ENCODE peak calls at places on chromosomes 4 and X, in seven cellular contexts. Q, T, H, S, X, N and W are unnamed samples.
A peak's percentile ranks its signal among the peaks of the same experiment; 100 is the strongest.

GRCh38 chr4:107035711-107036601 is at the start of gene DKK2:
- DNase-seq in Q (no peak), T (no peak), H (peak; percentile 66), S (peak; percentile 13), X (peak; percentile 10), N (no peak), W (no peak)

GRCh38 chr4:16914208-16914607 is 15.8 kb upstream of the LDB2 start:
- DNase-seq in Q (no peak), T (peak; percentile 16), H (peak; percentile 24), S (no peak), X (peak; percentile 22), N (no peak), W (no peak)

GRCh38 chr4:7781361-7781760 is 158.3 kb downstream of the AFAP1 start:
- DNase-seq in Q (no peak), T (no peak), H (no peak), S (no peak), X (no peak), N (no peak), W (no peak)

GRCh38 chr4:125539691-125540090 is 224.9 kb downstream of the FAT4 start:
- DNase-seq in Q (no peak), T (no peak), H (no peak), S (no peak), X (no peak), N (no peak), W (no peak)

GRCh38 chr4:2843909-2844584 is 403 bp downstream of the ADD1 start:
- DNase-seq in Q (no peak), T (peak; percentile 20), H (peak; percentile 83), S (peak; percentile 58), X (peak; percentile 45), N (no peak), W (peak; percentile 62)

GRCh38 chr4:17111959-17112659 is 213.7 kb upstream of the LDB2 start:
- DNase-seq in Q (no peak), T (no peak), H (peak; percentile 79), S (no peak), X (no peak), N (no peak), W (no peak)

GRCh38 chr4:19455196-19455595 is 796.5 kb upstream of the SLIT2 start:
- DNase-seq in Q (no peak), T (no peak), H (no peak), S (no peak), X (no peak), N (no peak), W (no peak)

GRCh38 chr4:78213218-78213617 is 156.1 kb downstream of the FRAS1 start:
- DNase-seq in Q (no peak), T (no peak), H (no peak), S (peak; percentile 24), X (no peak), N (no peak), W (no peak)

GRCh38 chr4:48081196-48081595 is 52.9 kb downstream of the TXK start:
- DNase-seq in Q (no peak), T (no peak), H (no peak), S (no peak), X (no peak), N (no peak), W (no peak)

GRCh38 chrX:2320580-2321327 is 180.0 kb downstream of the DHRSX start:
- DNase-seq in Q (no peak), T (no peak), H (no peak), S (peak; percentile 21), X (no peak), N (no peak), W (peak; percentile 93)

GRCh38 chr4:125368684-125369083 is 53.9 kb downstream of the FAT4 start:
- DNase-seq in Q (no peak), T (no peak), H (no peak), S (no peak), X (no peak), N (no peak), W (no peak)

GRCh38 chrX:70452143-70452733 is 7.6 kb downstream of the DLG3 start:
- DNase-seq in Q (peak; percentile 28), T (peak; percentile 54), H (peak; percentile 59), S (peak; percentile 69), X (peak; percentile 54), N (no peak), W (no peak)

GRCh38 chr4:77465271-77465670 is 140.3 kb upstream of the CXCL13 start:
- DNase-seq in Q (no peak), T (peak; percentile 14), H (no peak), S (peak; percentile 46), X (no peak), N (no peak), W (peak; percentile 58)

GRCh38 chr4:340011-340410 is 2.4 kb downstream of the ZNF141 start:
- DNase-seq in Q (no peak), T (no peak), H (peak; percentile 8), S (no peak), X (no peak), N (no peak), W (no peak)

GRCh38 chrX:5646818-5647217 is 581.8 kb downstream of the NLGN4X start:
- DNase-seq in Q (no peak), T (no peak), H (no peak), S (no peak), X (no peak), N (no peak), W (no peak)

GRCh38 chr4:172986114-172986513 is 182.5 kb upstream of the GALNT7 start:
- DNase-seq in Q (no peak), T (no peak), H (no peak), S (no peak), X (no peak), N (no peak), W (no peak)

GRCh38 chr4:6999172-7000086 is 43.7 kb upstream of the TADA2B start:
- DNase-seq in Q (no peak), T (peak; percentile 81), H (no peak), S (no peak), X (no peak), N (no peak), W (no peak)

GRCh38 chr4:165864228-165864627 is 8.8 kb upstream of the TLL1 start:
- DNase-seq in Q (no peak), T (peak; percentile 3), H (peak; percentile 16), S (no peak), X (no peak), N (no peak), W (no peak)

GRCh38 chr4:153634737-153635353 is 49.2 kb upstream of the TLR2 start:
- DNase-seq in Q (no peak), T (peak; percentile 41), H (peak; percentile 47), S (no peak), X (no peak), N (no peak), W (no peak)

GRCh38 chrX:42119076-42119475 is 195.7 kb upstream of the CASK start:
- DNase-seq in Q (no peak), T (peak; percentile 58), H (no peak), S (no peak), X (no peak), N (no peak), W (no peak)

GRCh38 chr4:126807132-126807531 is 825.6 kb upstream of the INTU start:
- DNase-seq in Q (no peak), T (no peak), H (peak; percentile 4), S (no peak), X (no peak), N (no peak), W (no peak)

GRCh38 chrX:119410027-119410819 is 11.1 kb downstream of the SLC25A43 start:
- DNase-seq in Q (no peak), T (peak; percentile 52), H (no peak), S (peak; percentile 57), X (no peak), N (peak; percentile 27), W (peak; percentile 66)

GRCh38 chrX:30702736-30703135 is 49.5 kb downstream of the GK start:
- DNase-seq in Q (no peak), T (no peak), H (no peak), S (no peak), X (no peak), N (no peak), W (no peak)

GRCh38 chr4:3417448-3417847 is 24.3 kb upstream of the HGFAC start:
- DNase-seq in Q (no peak), T (no peak), H (no peak), S (no peak), X (no peak), N (no peak), W (no peak)

GRCh38 chr4:16418814-16419213 is 192.5 kb upstream of the TAPT1 start:
- DNase-seq in Q (no peak), T (no peak), H (no peak), S (peak; percentile 69), X (no peak), N (no peak), W (no peak)

GRCh38 chrX:132022863-132023116 is 312 bp upstream of the STK26 start:
- DNase-seq in Q (no peak), T (no peak), H (no peak), S (no peak), X (no peak), N (no peak), W (no peak)

GRCh38 chr4:138602664-138603063 is 360.5 kb upstream of the SLC7A11 start:
- DNase-seq in Q (no peak), T (no peak), H (no peak), S (no peak), X (no peak), N (no peak), W (no peak)

GRCh38 chr4:636628-636950 is 11.2 kb downstream of the PDE6B start:
- DNase-seq in Q (no peak), T (no peak), H (peak; percentile 1), S (no peak), X (no peak), N (no peak), W (no peak)

GRCh38 chr4:166044871-166045270 is 171.8 kb downstream of the TLL1 start:
- DNase-seq in Q (no peak), T (no peak), H (no peak), S (no peak), X (no peak), N (no peak), W (no peak)

GRCh38 chr4:103634236-103634635 is 85.5 kb downstream of the TACR3 start:
- DNase-seq in Q (no peak), T (peak; percentile 15), H (no peak), S (no peak), X (no peak), N (no peak), W (no peak)

GRCh38 chr4:88177981-88178632 is 19.7 kb upstream of the ABCG2 start:
- DNase-seq in Q (no peak), T (no peak), H (peak; percentile 67), S (no peak), X (no peak), N (no peak), W (no peak)

GRCh38 chr4:140252144-140252741 is 98.3 kb upstream of the MAML3 start:
- DNase-seq in Q (no peak), T (no peak), H (peak; percentile 46), S (peak; percentile 47), X (no peak), N (no peak), W (no peak)

GRCh38 chrX:96689951-96690350 is 5.3 kb downstream of the DIAPH2 start:
- DNase-seq in Q (no peak), T (no peak), H (no peak), S (no peak), X (no peak), N (no peak), W (no peak)

GRCh38 chrX:145910017-145910416 is 92.4 kb downstream of the SLITRK2 start:
- DNase-seq in Q (no peak), T (no peak), H (peak; percentile 5), S (no peak), X (no peak), N (no peak), W (no peak)

GRCh38 chr4:38084984-38085383 is 124.8 kb downstream of the PTTG2 start:
- DNase-seq in Q (no peak), T (no peak), H (no peak), S (no peak), X (no peak), N (no peak), W (no peak)

GRCh38 chr4:126957555-126958440 is 675.0 kb upstream of the INTU start:
- DNase-seq in Q (no peak), T (no peak), H (no peak), S (no peak), X (no peak), N (no peak), W (no peak)